ENCODE peak calls at places on chromosomes 3 and 15, in six cellular contexts. L is Panc1, Q is omental fat pad, O is HFF-Myc, F is PC-3, N is fibroblast of pulmonary artery. T is an unnamed sample.

GRCh38 chr3:152942366-152942765 is 107.4 kb downstream of the P2RY1 start:
- DNase-seq in N (no peak), F (peak; percentile 70), L (no peak), Q (no peak), O (no peak), T (no peak)

GRCh38 chr3:104388624-104389023 is 978.1 kb upstream of the ALCAM start:
- DNase-seq in L (no peak), F (peak; percentile 67), O (no peak), N (peak; percentile 67), Q (no peak), T (no peak)

GRCh38 chr15:43440721-43441281 is 52.2 kb downstream of the TP53BP1 start:
- DNase-seq in F (peak; percentile 94), L (peak; percentile 78), Q (no peak), O (peak; percentile 91), N (peak; percentile 99), T (peak; percentile 98)

GRCh38 chr3:128931046-128931445 is 51.6 kb downstream of the ACAD9 start:
- DNase-seq in F (no peak), N (no peak), Q (no peak), O (no peak), L (no peak), T (no peak)

GRCh38 chr3:99240700-99241099 is 339.2 kb upstream of the DCBLD2 start:
- DNase-seq in N (no peak), F (no peak), L (no peak), O (no peak), Q (no peak), T (no peak)

GRCh38 chr15:31163769-31164572 is 62.4 kb upstream of the TRPM1 start:
- DNase-seq in Q (no peak), F (peak; percentile 8), O (no peak), L (no peak), N (peak; percentile 7), T (no peak)

GRCh38 chr3:101182734-101183133 is 137.6 kb downstream of the IMPG2 start:
- DNase-seq in N (peak; percentile 78), L (no peak), F (peak; percentile 40), Q (no peak), O (no peak), T (peak; percentile 4)

GRCh38 chr3:56926513-56927282 is 124.9 kb upstream of the ARHGEF3 start:
- DNase-seq in L (no peak), N (peak; percentile 57), Q (no peak), F (peak; percentile 51), O (no peak), T (peak; percentile 54)

GRCh38 chr3:116141724-116142123 is 303.6 kb downstream of the LSAMP start:
- DNase-seq in F (peak; percentile 9), N (no peak), O (no peak), L (no peak), Q (no peak), T (no peak)

GRCh38 chr15:46344906-46345305 is 710.1 kb downstream of the SQOR start:
- DNase-seq in F (no peak), Q (no peak), N (no peak), L (no peak), O (no peak), T (no peak)

GRCh38 chr3:158700559-158700958 is 28.1 kb upstream of the LXN start:
- DNase-seq in Q (no peak), N (peak; percentile 69), F (peak; percentile 53), L (no peak), O (no peak), T (no peak)

GRCh38 chr3:195526492-195526891 is 16.6 kb downstream of the PPP1R2 start:
- DNase-seq in O (no peak), L (no peak), N (no peak), F (no peak), Q (no peak), T (no peak)

GRCh38 chr3:108346301-108346989 is 50.1 kb downstream of the HHLA2 start:
- DNase-seq in F (no peak), N (no peak), L (no peak), Q (no peak), O (no peak), T (no peak)

GRCh38 chr15:63551400-63551799 is 45.8 kb upstream of the FBXL22 start:
- DNase-seq in L (no peak), N (peak; percentile 82), O (no peak), F (peak; percentile 47), Q (no peak), T (no peak)

GRCh38 chr15:68819451-68820204 is 1.1 kb downstream of the ANP32A start:
- DNase-seq in N (peak; percentile 68), O (no peak), Q (no peak), F (peak; percentile 36), L (no peak), T (peak; percentile 48)

GRCh38 chr3:28022916-28023315 is 218.5 kb upstream of the CMC1 start:
- DNase-seq in F (peak; percentile 93), N (no peak), O (no peak), Q (no peak), L (no peak), T (no peak)

GRCh38 chr15:31464216-31465082 is 137.8 kb downstream of the KLF13 start:
- DNase-seq in Q (no peak), L (no peak), F (no peak), N (no peak), O (no peak), T (no peak)

GRCh38 chr3:114627760-114628159 is 333.9 kb downstream of the TIGIT start:
- DNase-seq in F (no peak), Q (no peak), N (peak; percentile 86), L (no peak), O (no peak), T (peak; percentile 48)

GRCh38 chr3:71585126-71585525 is 1.6 kb upstream of the FOXP1 start:
- DNase-seq in N (no peak), L (no peak), O (no peak), Q (no peak), F (peak; percentile 20), T (no peak)

GRCh38 chr3:120181632-120182031 is 87.4 kb upstream of the GSK3B start:
- DNase-seq in N (no peak), F (peak; percentile 45), Q (no peak), O (no peak), L (no peak), T (no peak)

GRCh38 chr3:157837341-157837740 is 268.9 kb downstream of the SHOX2 start:
- DNase-seq in F (no peak), O (no peak), Q (no peak), L (no peak), N (no peak), T (peak; percentile 25)

GRCh38 chr3:127803619-127804018 is 18.7 kb downstream of the MGLL start:
- DNase-seq in Q (no peak), N (peak; percentile 85), F (peak; percentile 91), O (peak; percentile 86), L (peak; percentile 98), T (peak; percentile 91)

GRCh38 chr3:29763115-29763514 is 482.2 kb downstream of the RBMS3 start:
- DNase-seq in N (no peak), O (no peak), F (no peak), L (no peak), Q (no peak), T (no peak)

DNA sequence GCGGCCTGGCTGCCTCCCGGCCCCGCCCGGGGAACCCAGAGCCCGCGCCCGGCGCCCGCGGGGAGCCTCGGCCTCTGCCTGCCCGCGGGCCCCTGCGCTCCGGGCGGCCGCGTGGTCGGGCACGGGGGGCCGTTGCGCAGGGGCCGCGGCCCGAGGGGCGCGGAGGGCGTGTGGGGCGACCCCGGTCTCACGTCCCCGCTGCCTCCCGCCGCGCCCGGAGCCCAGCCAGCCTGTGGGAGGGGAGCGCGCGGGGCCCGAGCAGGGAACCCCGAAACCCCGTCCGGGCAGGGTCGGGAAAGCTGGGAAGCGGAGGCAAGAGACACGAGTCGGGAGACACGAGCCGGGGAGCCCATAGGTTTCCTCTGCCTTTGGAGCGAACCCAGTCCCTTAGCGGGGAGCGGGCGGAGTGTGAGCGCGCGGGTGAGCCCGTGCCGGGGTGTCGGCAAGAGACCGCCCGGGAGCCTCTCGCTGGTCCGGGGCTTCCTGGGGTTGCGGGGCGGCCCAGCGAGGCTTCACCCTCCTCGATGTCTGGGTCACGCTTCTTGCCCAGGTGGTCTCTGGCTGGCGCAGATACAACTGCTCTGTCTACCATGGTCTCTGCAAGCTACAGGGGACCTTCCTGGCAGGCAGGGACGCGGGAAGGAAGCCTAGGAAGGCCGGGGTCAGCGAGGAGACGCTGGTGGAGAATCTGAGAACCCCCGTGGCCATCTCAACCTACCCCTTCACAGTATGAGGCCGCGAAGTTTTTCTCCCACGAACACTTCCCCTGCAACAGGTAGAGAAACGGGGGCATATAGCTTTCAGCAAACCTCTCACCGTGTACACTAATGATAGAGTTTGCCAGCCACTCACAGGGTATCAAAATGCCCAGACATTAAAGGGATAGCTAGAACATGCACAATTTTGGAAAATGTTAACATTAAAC is 586 bp downstream of the LRRK1 start:
- DNase-seq in O (no peak), Q (no peak), F (peak; percentile 26), N (no peak), L (no peak), T (no peak)
- TF ChIP-seq CTCF in O (no peak), Q (no peak), F (no peak), N (no peak), L (peak; percentile 9), T (no peak)

DNA sequence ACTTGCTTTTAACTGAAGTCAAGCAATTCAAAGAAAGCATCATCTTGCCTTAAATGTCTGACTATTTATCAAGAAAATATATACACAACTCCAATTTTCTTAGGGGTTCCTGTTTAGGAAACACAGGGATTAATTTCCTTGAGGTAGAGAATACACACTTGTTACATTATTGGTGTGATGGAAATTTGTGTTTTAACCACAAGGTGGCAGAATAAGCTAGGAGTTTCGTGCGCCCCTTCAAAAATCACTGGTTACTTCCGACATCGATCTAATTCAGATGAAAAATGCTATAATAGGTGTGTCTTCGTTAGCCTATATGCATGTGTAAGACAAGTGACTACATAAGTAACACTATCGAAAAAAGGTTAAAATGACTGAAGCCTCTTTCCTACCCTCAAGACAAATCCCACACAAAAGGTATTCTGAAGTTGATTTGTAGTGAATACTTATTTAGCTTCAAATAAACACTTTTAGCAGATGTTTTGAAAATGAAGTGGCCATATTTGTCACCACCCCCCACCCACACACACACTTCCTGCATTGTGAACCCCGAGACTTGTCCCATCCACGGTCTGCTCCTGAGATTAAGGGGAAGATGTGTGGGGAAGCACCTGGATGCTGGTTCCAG is 246.5 kb downstream of the ROBO1 start:
- DNase-seq in N (peak; percentile 66), Q (no peak), O (peak; percentile 12), L (peak; percentile 51), F (peak; percentile 84), T (peak; percentile 20)
- TF ChIP-seq CTCF in N (peak; percentile 59), Q (no peak), O (peak; percentile 42), L (peak; percentile 48), F (peak; percentile 83), T (peak; percentile 86)

DNA sequence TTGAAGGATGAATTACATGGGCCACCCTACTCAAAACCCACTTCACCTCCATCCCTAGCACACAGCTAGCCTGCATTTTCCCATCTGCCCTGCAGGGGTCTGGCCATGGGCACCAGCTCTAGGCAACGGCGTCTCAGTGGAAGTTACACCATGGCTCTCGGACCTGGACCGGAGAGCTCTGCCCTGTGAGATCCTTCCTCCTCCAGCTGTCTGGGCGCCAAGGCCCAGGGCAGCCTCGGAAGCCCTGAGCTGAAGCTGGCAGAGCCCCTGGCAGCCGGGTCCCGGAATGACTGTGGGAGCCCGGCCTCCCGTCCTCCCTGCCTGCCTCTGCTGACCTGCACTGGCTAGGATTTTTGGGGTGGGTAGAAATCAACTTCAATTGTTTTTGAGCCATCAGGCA is 98.9 kb downstream of the CHSY1 start:
- DNase-seq in O (no peak), Q (no peak), N (no peak), L (no peak), F (peak; percentile 42), T (no peak)
- TF ChIP-seq CTCF in O (peak; percentile 59), Q (no peak), N (peak; percentile 36), L (no peak), F (peak; percentile 57), T (peak; percentile 70)

DNA sequence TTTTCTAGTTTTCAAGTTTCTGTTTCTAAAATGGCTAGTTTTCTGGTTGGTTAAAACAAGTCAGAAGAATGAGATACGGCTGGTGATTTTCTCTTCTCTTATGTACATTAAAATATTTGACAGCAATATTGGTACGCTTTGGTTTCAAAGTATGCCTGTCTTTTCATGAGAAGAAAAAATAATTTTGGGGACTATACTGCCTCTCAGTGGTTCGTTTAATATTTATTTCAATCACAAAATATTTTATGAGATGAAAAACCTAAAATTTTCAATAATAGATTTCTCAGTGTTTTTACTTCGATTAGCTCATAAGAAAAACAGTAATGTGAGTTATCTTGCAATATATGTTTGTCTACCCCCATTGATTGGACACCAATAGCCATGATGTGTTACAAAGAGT is 72.8 kb upstream of the AADACL2 start:
- DNase-seq in L (no peak), N (peak; percentile 53), O (no peak), Q (no peak), F (peak; percentile 56), T (no peak)
- TF ChIP-seq CTCF in L (no peak), N (peak; percentile 18), O (no peak), Q (no peak), F (peak; percentile 61), T (peak; percentile 58)

T was measured in HFFc6.